ENCODE peak calls at places on chromosomes 6 and 20, in nine cellular contexts. V, G, B, M, P, L, F, O and D are unnamed samples.

GRCh38 chr6:137136065-137136464 is 37.4 kb downstream of the IL22RA2 start:
- DNase-seq in V (no peak), G (no peak), B (no peak), M (no peak), P (no peak), L (peak), F (no peak), O (no peak), D (peak)

GRCh38 chr20:23626040-23626620 is 11.6 kb downstream of the CST3 start:
- DNase-seq in V (no peak), G (no peak), B (no peak), M (no peak), P (no peak), L (no peak), F (no peak), O (peak), D (no peak)

GRCh38 chr20:37727247-37727956 is 33.6 kb downstream of the CTNNBL1 start:
- DNase-seq in V (no peak), G (no peak), B (no peak), M (no peak), P (no peak), L (peak), F (no peak), O (peak), D (no peak)

GRCh38 chr6:10690651-10691445 is 3.6 kb downstream of the C6orf52 start:
- DNase-seq in V (no peak), G (no peak), B (no peak), M (no peak), P (no peak), L (peak), F (no peak), O (no peak), D (no peak)

GRCh38 chr6:34260576-34261267 is 11.9 kb upstream of the SMIM29 start:
- DNase-seq in V (no peak), G (no peak), B (no peak), M (no peak), P (no peak), L (no peak), F (no peak), O (no peak), D (no peak)

GRCh38 chr6:14781707-14782306 is 464.1 kb upstream of the JARID2 start:
- DNase-seq in V (no peak), G (no peak), B (no peak), M (no peak), P (no peak), L (no peak), F (no peak), O (no peak), D (no peak)

GRCh38 chr6:77368660-77369313 is 94.5 kb downstream of the HTR1B start:
- DNase-seq in V (no peak), G (peak), B (no peak), M (no peak), P (no peak), L (peak), F (no peak), O (peak), D (no peak)

GRCh38 chr20:31837896-31838397 is 7.5 kb downstream of the FOXS1 start:
- DNase-seq in V (no peak), G (no peak), B (no peak), M (no peak), P (no peak), L (peak), F (no peak), O (peak), D (no peak)

GRCh38 chr6:47064274-47064673 is 22.1 kb upstream of the ADGRF1 start:
- DNase-seq in V (no peak), G (no peak), B (no peak), M (no peak), P (no peak), L (no peak), F (no peak), O (no peak), D (no peak)

GRCh38 chr6:45479834-45480696 is 102.3 kb upstream of the SUPT3H start:
- DNase-seq in V (peak), G (no peak), B (no peak), M (no peak), P (no peak), L (peak), F (no peak), O (peak), D (peak)

GRCh38 chr6:136846046-136846445 is 23.7 kb downstream of the PEX7 start:
- DNase-seq in V (peak), G (peak), B (no peak), M (peak), P (no peak), L (peak), F (peak), O (peak), D (peak)

GRCh38 chr20:18276821-18277220 is 11.5 kb upstream of the ZNF133 start:
- DNase-seq in V (peak), G (peak), B (peak), M (peak), P (peak), L (peak), F (peak), O (peak), D (peak)

GRCh38 chr20:3465301-3465700 is 5.5 kb upstream of the ATRN start:
- DNase-seq in V (no peak), G (no peak), B (no peak), M (no peak), P (no peak), L (no peak), F (no peak), O (no peak), D (no peak)

GRCh38 chr6:138662474-138662873 is 111.1 kb upstream of the CCDC28A start:
- DNase-seq in V (no peak), G (no peak), B (no peak), M (no peak), P (no peak), L (no peak), F (no peak), O (peak), D (no peak)

GRCh38 chr6:139784222-139784769 is 409.8 kb upstream of the CITED2 start:
- DNase-seq in V (no peak), G (no peak), B (no peak), M (no peak), P (no peak), L (no peak), F (no peak), O (no peak), D (no peak)

GRCh38 chr6:113719545-113719944 is 137.6 kb upstream of the MARCKS start:
- DNase-seq in V (no peak), G (no peak), B (no peak), M (no peak), P (no peak), L (no peak), F (no peak), O (peak), D (no peak)

GRCh38 chr6:168837231-168837903 is 396.4 kb downstream of the SMOC2 start:
- DNase-seq in V (no peak), G (peak), B (no peak), M (no peak), P (no peak), L (no peak), F (no peak), O (no peak), D (no peak)

GRCh38 chr20:11140359-11140758 is 466.6 kb upstream of the JAG1 start:
- DNase-seq in V (peak), G (no peak), B (no peak), M (no peak), P (no peak), L (peak), F (no peak), O (peak), D (no peak)